ENCODE peak calls at places on chromosomes 3 and 15, in seven cellular contexts. P, Z, S, X, N, E and G are unnamed samples. For H3K36me3 and H3K4me1, the result is how much of the 10 kb centered on the place peaks cover.

GRCh38 chr15:94400521-94401290 is 169.3 kb downstream of the MCTP2 start:
- DNase-seq in P (no peak), Z (no peak), S (no peak), X (no peak), N (no peak), E (no peak), G (no peak)

GRCh38 chr3:11591401-11592266 is 52.1 kb downstream of the VGLL4 start:
- DNase-seq in P (peak), Z (peak), S (peak), X (no peak), N (peak), E (peak), G (no peak)

GRCh38 chr15:76169792-76170425 is 110.1 kb downstream of the TMEM266 start:
- DNase-seq in P (no peak), Z (no peak), S (no peak), X (no peak), N (no peak), E (no peak), G (no peak)

GRCh38 chr3:66554178-66554577 is 53.4 kb upstream of the LRIG1 start:
- DNase-seq in P (no peak), Z (no peak), S (peak), X (no peak), N (no peak), E (no peak), G (no peak)

GRCh38 chr15:61660579-61660978 is 399.7 kb downstream of the VPS13C start:
- DNase-seq in P (no peak), Z (no peak), S (peak), X (no peak), N (no peak), E (no peak), G (no peak)

GRCh38 chr3:133991637-133992036 is 38.1 kb downstream of the SLCO2A1 start:
- DNase-seq in P (no peak), Z (no peak), S (peak), X (no peak), N (no peak), E (no peak), G (no peak)

GRCh38 chr3:85626662-85627061 is 667.9 kb downstream of the CADM2 start:
- DNase-seq in P (no peak), Z (peak), S (no peak), X (no peak), N (peak), E (no peak), G (no peak)

GRCh38 chr3:1469248-1469647 is 376.4 kb downstream of the CNTN6 start:
- DNase-seq in P (no peak), Z (no peak), S (no peak), X (no peak), N (no peak), E (no peak), G (no peak)

GRCh38 chr15:25181290-25182097 is 226.7 kb downstream of the SNRPN start:
- DNase-seq in P (peak), Z (no peak), S (no peak), X (no peak), N (no peak), E (peak), G (peak)

GRCh38 chr15:67843571-67844387 is 3.9 kb upstream of the RNU6-1 start:
- DNase-seq in P (no peak), Z (peak), S (no peak), X (no peak), N (peak), E (no peak), G (no peak)

GRCh38 chr3:198079771-198080520 is 119.9 kb downstream of the LMLN start:
- DNase-seq in P (no peak), Z (peak), S (peak), X (no peak), N (peak), E (no peak), G (no peak)

GRCh38 chr15:68278345-68279217 is 1.0 kb downstream of the FEM1B start:
- DNase-seq in P (no peak), Z (peak), S (peak), X (no peak), N (no peak), E (no peak), G (no peak)

GRCh38 chr3:149600619-149601018 is 57.2 kb downstream of the WWTR1 start:
- DNase-seq in P (no peak), Z (no peak), S (no peak), X (no peak), N (no peak), E (no peak), G (no peak)

GRCh38 chr15:70789213-70789612 is 25.9 kb upstream of the UACA start:
- DNase-seq in P (no peak), Z (no peak), S (no peak), X (no peak), N (no peak), E (no peak), G (no peak)

GRCh38 chr3:195258449-195259145 is 12.4 kb downstream of the XXYLT1 start:
- DNase-seq in P (no peak), Z (no peak), S (peak), X (peak), N (no peak), E (no peak), G (no peak)

GRCh38 chr3:159488657-159489056 is 500.0 kb upstream of the IL12A start:
- DNase-seq in P (no peak), Z (no peak), S (no peak), X (no peak), N (no peak), E (no peak), G (no peak)

GRCh38 chr3:42539871-42540714 is 37.6 kb downstream of the VIPR1 start:
- DNase-seq in P (no peak), Z (peak), S (no peak), X (peak), N (peak), E (no peak), G (peak)

GRCh38 chr3:191915717-191916116 is 454.8 kb downstream of the PYDC2 start:
- DNase-seq in P (no peak), Z (no peak), S (no peak), X (no peak), N (no peak), E (no peak), G (no peak)

GRCh38 chr3:123469323-123469995 is 20.6 kb upstream of the ADCY5 start:
- DNase-seq in P (no peak), Z (no peak), S (no peak), X (no peak), N (no peak), E (no peak), G (no peak)

GRCh38 chr3:126936853-126937395 is 46.0 kb upstream of the PLXNA1 start:
- DNase-seq in P (no peak), Z (no peak), S (no peak), X (no peak), N (no peak), E (no peak), G (no peak)

GRCh38 chr3:51727500-51727899 is 20.6 kb downstream of the GRM2 start:
- DNase-seq in P (no peak), Z (no peak), S (no peak), X (no peak), N (no peak), E (no peak), G (no peak)

GRCh38 chr15:59160880-59161593 is 45.6 kb upstream of the LDHAL6B start:
- DNase-seq in P (no peak), Z (peak), S (peak), X (no peak), N (peak), E (no peak), G (no peak)

GRCh38 chr3:82222401-82222800 is 461.0 kb upstream of the GBE1 start:
- DNase-seq in P (no peak), Z (no peak), S (no peak), X (no peak), N (no peak), E (no peak), G (no peak)

GRCh38 chr3:10193692-10194327 is 29.1 kb downstream of the IRAK2 start:
- DNase-seq in P (no peak), Z (no peak), S (no peak), X (no peak), N (no peak), E (no peak), G (no peak)

GRCh38 chr3:112635674-112636073 is 5.3 kb downstream of the CCDC80 start:
- DNase-seq in P (no peak), Z (no peak), S (peak), X (no peak), N (no peak), E (no peak), G (no peak)

GRCh38 chr3:40763812-40764211 is 239.1 kb downstream of the ZNF621 start:
- DNase-seq in P (no peak), Z (no peak), S (no peak), X (no peak), N (no peak), E (no peak), G (no peak)

GRCh38 chr3:61985020-61985419 is 388.3 kb downstream of the FEZF2 start:
- DNase-seq in P (no peak), Z (no peak), S (peak), X (no peak), N (no peak), E (no peak), G (no peak)

GRCh38 chr3:126040386-126040785 is 43.5 kb downstream of the SLC41A3 start:
- DNase-seq in P (no peak), Z (no peak), S (no peak), X (no peak), N (no peak), E (no peak), G (no peak)

DNA sequence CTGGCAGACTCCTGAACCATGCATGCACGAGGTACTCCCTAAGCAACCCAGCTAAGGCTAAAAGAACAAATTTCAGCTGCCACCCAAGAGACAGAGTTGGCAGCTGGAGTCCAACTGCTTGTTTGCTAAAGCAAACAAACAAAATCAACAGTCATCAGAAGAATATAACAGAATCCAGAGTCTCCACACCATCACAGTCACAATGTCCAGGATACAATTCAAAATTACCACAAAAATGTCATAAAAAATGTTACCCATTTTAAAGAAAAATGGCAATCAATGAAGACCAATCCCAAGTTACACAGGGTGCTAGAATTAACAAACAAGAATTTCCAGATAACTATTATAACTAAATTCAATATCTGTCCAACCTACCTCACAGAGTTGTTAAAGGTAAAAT is 42.9 kb downstream of the RFTN1 start:
- DNase-seq in P (no peak), Z (no peak), S (no peak), X (no peak), N (no peak), E (no peak), G (no peak)
- H3K36me3 ChIP-seq in P (under half), Z (under half), S (under half), X (under half), N (under half), E (under half), G (under half)

GRCh38 chr3:146125946-146126345 is 35.0 kb downstream of the PLOD2 start:
- DNase-seq in P (no peak), Z (no peak), S (peak), X (no peak), N (no peak), E (no peak), G (no peak)

GRCh38 chr3:146128939-146129338 is 32.0 kb downstream of the PLOD2 start:
- DNase-seq in P (no peak), Z (no peak), S (no peak), X (no peak), N (no peak), E (no peak), G (no peak)

GRCh38 chr3:146129750-146130149 is 31.2 kb downstream of the PLOD2 start:
- DNase-seq in P (no peak), Z (no peak), S (no peak), X (no peak), N (no peak), E (no peak), G (no peak)

GRCh38 chr3:146130881-146131371 is 30.1 kb downstream of the PLOD2 start:
- DNase-seq in P (no peak), Z (no peak), S (peak), X (no peak), N (no peak), E (no peak), G (no peak)

DNA sequence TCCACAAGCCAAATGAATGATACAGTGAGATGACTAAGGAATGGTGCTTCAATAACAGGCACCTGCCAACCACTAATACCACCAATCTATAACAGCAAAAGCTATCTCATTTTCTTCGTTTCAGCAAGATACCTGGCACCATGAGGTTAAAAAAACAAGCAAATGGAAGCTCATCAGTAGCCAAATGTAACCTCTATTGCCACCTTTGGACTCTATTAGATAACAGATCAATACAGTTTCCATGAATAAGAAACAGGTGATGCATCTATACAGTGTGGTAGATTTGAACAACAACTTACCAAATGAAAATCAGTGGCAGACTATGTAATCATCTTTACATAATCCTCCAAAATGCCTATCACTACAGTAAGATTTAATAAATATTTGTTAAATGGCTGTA is 32.8 kb downstream of the PLOD2 start:
- DNase-seq in P (no peak), Z (no peak), S (no peak), X (no peak), N (no peak), E (no peak), G (no peak)
- H3K4me1 ChIP-seq in P (under half), Z (under half), S (under half), X (under half), N (under half), E (half or more), G (under half)

DNA sequence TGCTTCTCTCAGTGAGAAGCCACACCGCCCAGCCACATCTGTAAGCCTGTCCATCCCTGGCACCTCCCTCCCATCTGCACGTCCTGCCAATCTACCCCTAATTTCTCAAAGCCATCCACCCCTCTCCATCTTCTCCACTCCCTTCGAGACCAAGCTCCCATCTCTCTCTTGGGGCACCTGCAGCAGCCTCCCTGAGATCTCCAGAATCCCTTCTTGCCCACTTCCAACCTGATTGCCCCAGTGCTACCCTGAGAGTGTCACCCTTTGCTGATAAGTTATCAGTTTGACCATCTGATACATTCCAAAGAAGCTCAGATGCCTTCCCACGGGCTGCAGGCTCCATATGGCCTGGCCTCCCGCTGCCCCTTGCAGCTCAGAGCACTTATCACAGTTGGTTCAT is 496.1 kb downstream of the SHQ1 start:
- DNase-seq in P (no peak), Z (peak), S (no peak), X (no peak), N (no peak), E (no peak), G (no peak)
- H3K36me3 ChIP-seq in P (under half), Z (under half), S (under half), X (under half), N (under half), E (under half), G (under half)

GRCh38 chr15:39789736-39790135 is 7.1 kb upstream of the FSIP1 start:
- DNase-seq in P (no peak), Z (no peak), S (peak), X (no peak), N (no peak), E (no peak), G (no peak)

GRCh38 chr15:39787479-39787878 is 4.8 kb upstream of the FSIP1 start:
- DNase-seq in P (no peak), Z (peak), S (no peak), X (no peak), N (peak), E (no peak), G (no peak)

GRCh38 chr15:39786444-39787056 is 3.9 kb upstream of the FSIP1 start:
- DNase-seq in P (no peak), Z (peak), S (peak), X (no peak), N (peak), E (no peak), G (no peak)

GRCh38 chr15:39788108-39788507 is 5.5 kb upstream of the FSIP1 start:
- DNase-seq in P (no peak), Z (peak), S (peak), X (no peak), N (no peak), E (no peak), G (no peak)

GRCh38 chr15:39788800-39789565 is 6.3 kb upstream of the FSIP1 start:
- DNase-seq in P (no peak), Z (peak), S (peak), X (no peak), N (no peak), E (no peak), G (no peak)
- H3K4me1 ChIP-seq in P (under half), Z (under half), S (under half), X (under half), N (under half), E (under half), G (under half)

GRCh38 chr15:57382969-57383368 is 6.7 kb downstream of the CGNL1 start:
- DNase-seq in P (no peak), Z (peak), S (no peak), X (no peak), N (no peak), E (no peak), G (no peak)

GRCh38 chr15:57384024-57384423 is 7.7 kb downstream of the CGNL1 start:
- DNase-seq in P (no peak), Z (no peak), S (no peak), X (no peak), N (no peak), E (no peak), G (no peak)

GRCh38 chr15:57387011-57387410 is 10.7 kb downstream of the CGNL1 start:
- DNase-seq in P (no peak), Z (no peak), S (no peak), X (no peak), N (no peak), E (no peak), G (no peak)

GRCh38 chr15:57385923-57386390 is 9.7 kb downstream of the CGNL1 start:
- DNase-seq in P (no peak), Z (peak), S (no peak), X (no peak), N (no peak), E (no peak), G (no peak)

DNA sequence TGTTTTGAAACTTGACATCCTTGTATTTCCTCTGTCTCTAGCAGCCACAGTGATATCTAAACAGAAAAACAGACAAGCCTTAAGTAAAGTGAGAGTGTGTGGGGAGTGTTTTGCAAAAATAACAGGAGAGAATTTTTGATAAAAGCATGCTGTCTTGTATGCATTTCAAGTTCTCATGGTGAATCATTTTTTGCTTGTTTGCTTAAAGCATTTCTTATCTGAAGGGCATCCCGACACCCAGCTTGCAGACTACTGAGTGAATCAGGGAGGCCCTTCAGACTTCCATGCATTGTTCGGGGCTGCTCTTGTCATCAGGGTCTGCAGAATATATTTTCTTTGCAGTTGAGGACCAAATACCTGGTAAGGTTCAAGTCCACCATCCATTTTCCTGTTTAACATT is 8.5 kb downstream of the CGNL1 start:
- DNase-seq in P (no peak), Z (no peak), S (peak), X (peak), N (no peak), E (no peak), G (no peak)
- H3K36me3 ChIP-seq in P (under half), Z (under half), S (under half), X (under half), N (under half), E (under half), G (under half)

GRCh38 chr3:52892625-52893311 is 4.6 kb downstream of the STIMATE start:
- DNase-seq in P (no peak), Z (peak), S (no peak), X (no peak), N (no peak), E (no peak), G (no peak)

GRCh38 chr3:52890735-52891134 is 6.6 kb downstream of the STIMATE start:
- DNase-seq in P (no peak), Z (no peak), S (no peak), X (no peak), N (no peak), E (no peak), G (no peak)

GRCh38 chr3:52892290-52892624 is 5.1 kb downstream of the STIMATE start:
- DNase-seq in P (no peak), Z (no peak), S (no peak), X (no peak), N (no peak), E (no peak), G (no peak)

GRCh38 chr3:52891615-52892081 is 5.7 kb downstream of the STIMATE start:
- DNase-seq in P (no peak), Z (no peak), S (peak), X (no peak), N (no peak), E (no peak), G (peak)

DNA sequence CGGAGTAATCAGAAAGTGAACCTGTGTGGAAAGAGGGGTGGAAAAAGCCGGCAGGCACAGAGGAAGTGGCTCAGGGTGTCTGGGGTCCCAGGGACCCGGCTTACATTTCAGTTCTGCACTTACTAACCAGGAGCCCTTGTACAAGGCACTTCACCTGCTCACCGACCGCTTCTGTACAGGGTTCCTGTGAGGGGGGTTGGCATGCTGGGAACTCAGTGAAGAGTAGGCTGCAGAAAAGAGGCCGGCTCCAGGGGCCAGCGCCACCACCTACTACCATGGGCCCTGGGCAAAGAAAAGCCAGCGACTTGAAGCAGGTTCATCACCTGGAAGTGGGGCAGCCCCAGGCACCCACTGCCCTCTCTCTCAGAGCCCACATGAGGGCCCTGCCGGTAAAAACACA is 6.2 kb downstream of the STIMATE start:
- DNase-seq in P (no peak), Z (no peak), S (no peak), X (no peak), N (no peak), E (no peak), G (no peak)
- H3K4me1 ChIP-seq in P (under half), Z (under half), S (under half), X (under half), N (under half), E (half or more), G (under half)

DNA sequence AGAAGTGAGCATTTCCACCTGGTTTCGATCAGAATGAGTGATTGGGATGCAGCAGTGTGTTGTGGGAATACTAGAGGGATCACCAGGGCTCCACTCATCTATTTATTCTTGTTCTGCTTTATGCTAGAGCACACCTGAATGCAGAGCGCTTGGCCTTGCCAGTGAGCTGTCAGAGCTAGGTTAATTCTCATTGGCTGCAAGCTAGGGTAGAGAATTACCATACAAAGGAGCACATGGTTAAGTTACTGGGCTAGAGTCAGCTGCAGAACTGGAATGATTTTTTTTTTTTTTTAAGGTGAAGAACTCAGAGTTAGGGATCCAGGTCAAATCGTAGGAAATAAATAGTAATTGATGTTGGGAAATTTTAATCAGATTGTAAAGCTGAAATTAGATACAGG is 8.8 kb downstream of the EIF2AK4 start:
- DNase-seq in P (no peak), Z (peak), S (no peak), X (no peak), N (no peak), E (no peak), G (no peak)
- H3K36me3 ChIP-seq in P (half or more), Z (under half), S (under half), X (under half), N (under half), E (half or more), G (under half)